ENCODE peak calls at places on chromosomes 16 and 17, in five cellular contexts. One of them, this sample, is unnamed.
A peak's percentile ranks its signal among the peaks of the same experiment; 100 is the strongest.

GRCh38 chr16:13359835-13360234 is 458.4 kb downstream of the SHISA9 start:
- DNase-seq in tibial artery: no peak
- DNase-seq in mucosa of descending colon: no peak
- DNase-seq in astrocyte of the cerebellum: no peak
- DNase-seq in brain microvascular endothelial cell: no peak
- DNase-seq in this sample: no peak

GRCh38 chr16:66636199-66636598 is 31.7 kb downstream of the CMTM3 start:
- DNase-seq in tibial artery: no peak
- DNase-seq in mucosa of descending colon: no peak
- DNase-seq in astrocyte of the cerebellum: no peak
- DNase-seq in brain microvascular endothelial cell: no peak
- DNase-seq in this sample: no peak

GRCh38 chr17:2011421-2012371 is 13.4 kb downstream of the RTN4RL1 start:
- DNase-seq in tibial artery: peak; percentile 56
- DNase-seq in mucosa of descending colon: peak; percentile 50
- DNase-seq in astrocyte of the cerebellum: peak; percentile 77
- DNase-seq in brain microvascular endothelial cell: no peak
- DNase-seq in this sample: peak; percentile 86

GRCh38 chr16:8795096-8795495 is 2.3 kb downstream of the TMEM186 start:
- DNase-seq in tibial artery: no peak
- DNase-seq in mucosa of descending colon: no peak
- DNase-seq in astrocyte of the cerebellum: peak; percentile 26
- DNase-seq in brain microvascular endothelial cell: peak; percentile 11
- DNase-seq in this sample: no peak

GRCh38 chr17:57949649-57950048 is 5.6 kb downstream of the CUEDC1 start:
- DNase-seq in tibial artery: peak; percentile 65
- DNase-seq in mucosa of descending colon: peak; percentile 57
- DNase-seq in astrocyte of the cerebellum: no peak
- DNase-seq in brain microvascular endothelial cell: no peak
- DNase-seq in this sample: peak; percentile 66

GRCh38 chr17:44906010-44906646 is 6.9 kb upstream of the EFTUD2 start:
- DNase-seq in tibial artery: no peak
- DNase-seq in mucosa of descending colon: no peak
- DNase-seq in astrocyte of the cerebellum: peak; percentile 63
- DNase-seq in brain microvascular endothelial cell: peak; percentile 80
- DNase-seq in this sample: peak; percentile 83

GRCh38 chr17:71437176-71437575 is 683.6 kb upstream of the SOX9 start:
- DNase-seq in tibial artery: no peak
- DNase-seq in mucosa of descending colon: no peak
- DNase-seq in astrocyte of the cerebellum: peak; percentile 12
- DNase-seq in brain microvascular endothelial cell: no peak
- DNase-seq in this sample: no peak

GRCh38 chr17:31787857-31788570 is 71.0 kb downstream of the COPRS start:
- DNase-seq in tibial artery: peak; percentile 54
- DNase-seq in mucosa of descending colon: no peak
- DNase-seq in astrocyte of the cerebellum: peak; percentile 55
- DNase-seq in brain microvascular endothelial cell: peak; percentile 63
- DNase-seq in this sample: peak; percentile 98

GRCh38 chr17:35242158-35242804 is 591 bp upstream of the SLFN5 start:
- DNase-seq in tibial artery: peak; percentile 32
- DNase-seq in mucosa of descending colon: peak; percentile 83
- DNase-seq in astrocyte of the cerebellum: no peak
- DNase-seq in brain microvascular endothelial cell: peak; percentile 39
- DNase-seq in this sample: peak; percentile 62

GRCh38 chr17:14784997-14785696 is 480.0 kb downstream of the PMP22 start:
- DNase-seq in tibial artery: no peak
- DNase-seq in mucosa of descending colon: no peak
- DNase-seq in astrocyte of the cerebellum: no peak
- DNase-seq in brain microvascular endothelial cell: no peak
- DNase-seq in this sample: no peak

GRCh38 chr16:47887496-47887895 is 268.3 kb downstream of the ABCC12 start:
- DNase-seq in tibial artery: no peak
- DNase-seq in mucosa of descending colon: no peak
- DNase-seq in astrocyte of the cerebellum: no peak
- DNase-seq in brain microvascular endothelial cell: no peak
- DNase-seq in this sample: peak; percentile 33

GRCh38 chr16:67528870-67529638 is 425 bp downstream of the RIPOR1 start:
- DNase-seq in tibial artery: no peak
- DNase-seq in mucosa of descending colon: no peak
- DNase-seq in astrocyte of the cerebellum: no peak
- DNase-seq in brain microvascular endothelial cell: no peak
- DNase-seq in this sample: peak; percentile 48

GRCh38 chr16:29993191-29993902 is 2.1 kb downstream of the HIRIP3 start:
- DNase-seq in tibial artery: no peak
- DNase-seq in mucosa of descending colon: no peak
- DNase-seq in astrocyte of the cerebellum: no peak
- DNase-seq in brain microvascular endothelial cell: no peak
- DNase-seq in this sample: no peak

GRCh38 chr16:56637814-56638750 is at the start of gene MT1A:
- DNase-seq in tibial artery: peak; percentile 85
- DNase-seq in mucosa of descending colon: peak; percentile 89
- DNase-seq in astrocyte of the cerebellum: no peak
- DNase-seq in brain microvascular endothelial cell: no peak
- DNase-seq in this sample: no peak

GRCh38 chr17:8125196-8125946 is 1.5 kb upstream of the HES7 start:
- DNase-seq in tibial artery: peak; percentile 85
- DNase-seq in mucosa of descending colon: peak; percentile 87
- DNase-seq in astrocyte of the cerebellum: no peak
- DNase-seq in brain microvascular endothelial cell: peak; percentile 75
- DNase-seq in this sample: peak; percentile 68

GRCh38 chr16:1778200-1779179 is 3.9 kb downstream of the SPSB3 start:
- DNase-seq in tibial artery: no peak
- DNase-seq in mucosa of descending colon: no peak
- DNase-seq in astrocyte of the cerebellum: no peak
- DNase-seq in brain microvascular endothelial cell: peak; percentile 31
- DNase-seq in this sample: no peak

GRCh38 chr17:46191332-46192210 is 1.7 kb downstream of the KANSL1 start:
- DNase-seq in tibial artery: no peak
- DNase-seq in mucosa of descending colon: peak; percentile 65
- DNase-seq in astrocyte of the cerebellum: no peak
- DNase-seq in brain microvascular endothelial cell: no peak
- DNase-seq in this sample: peak; percentile 25

GRCh38 chr16:47358816-47359215 is 102.0 kb downstream of the ITFG1 start:
- DNase-seq in tibial artery: no peak
- DNase-seq in mucosa of descending colon: no peak
- DNase-seq in astrocyte of the cerebellum: no peak
- DNase-seq in brain microvascular endothelial cell: peak; percentile 6
- DNase-seq in this sample: peak; percentile 20

GRCh38 chr16:89358030-89359005 is 132.0 kb downstream of the ANKRD11 start:
- DNase-seq in tibial artery: no peak
- DNase-seq in mucosa of descending colon: no peak
- DNase-seq in astrocyte of the cerebellum: no peak
- DNase-seq in brain microvascular endothelial cell: no peak
- DNase-seq in this sample: no peak

GRCh38 chr17:50316016-50316587 is 29.8 kb upstream of the XYLT2 start:
- DNase-seq in tibial artery: no peak
- DNase-seq in mucosa of descending colon: no peak
- DNase-seq in astrocyte of the cerebellum: no peak
- DNase-seq in brain microvascular endothelial cell: no peak
- DNase-seq in this sample: no peak

GRCh38 chr17:45371414-45372324 is 54.8 kb upstream of the MAP3K14 start:
- DNase-seq in tibial artery: peak; percentile 61
- DNase-seq in mucosa of descending colon: peak; percentile 50
- DNase-seq in astrocyte of the cerebellum: peak; percentile 92
- DNase-seq in brain microvascular endothelial cell: peak; percentile 94
- DNase-seq in this sample: peak; percentile 100

GRCh38 chr16:58741166-58741565 is 7.0 kb upstream of the GOT2 start:
- DNase-seq in tibial artery: no peak
- DNase-seq in mucosa of descending colon: peak; percentile 40
- DNase-seq in astrocyte of the cerebellum: no peak
- DNase-seq in brain microvascular endothelial cell: no peak
- DNase-seq in this sample: no peak

GRCh38 chr17:44599298-44600175 is 42.3 kb downstream of the FZD2 start:
- DNase-seq in tibial artery: peak; percentile 80
- DNase-seq in mucosa of descending colon: peak; percentile 44
- DNase-seq in astrocyte of the cerebellum: peak; percentile 90
- DNase-seq in brain microvascular endothelial cell: peak; percentile 94
- DNase-seq in this sample: peak; percentile 99

DNA sequence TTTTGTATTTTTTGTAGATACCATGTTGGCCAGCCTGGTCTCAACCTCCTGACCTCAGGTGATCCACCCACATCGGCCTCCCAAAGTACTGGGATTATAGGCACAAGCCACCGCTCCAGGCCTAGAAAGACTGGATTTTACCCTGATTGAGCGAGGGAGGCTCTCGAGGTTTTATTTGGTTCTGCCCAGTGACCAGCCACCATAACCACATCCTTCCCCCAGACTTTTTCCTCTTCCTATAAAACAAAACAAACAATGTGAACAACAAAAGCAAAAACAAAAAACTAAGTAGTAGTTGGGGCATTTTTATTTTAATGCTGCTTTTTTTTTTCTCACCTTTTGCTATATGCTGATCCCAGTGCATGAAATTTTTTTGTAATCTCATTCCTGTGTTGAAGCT is 509.6 kb downstream of the MAF start:
- DNase-seq in tibial artery: no peak
- DNase-seq in mucosa of descending colon: no peak
- DNase-seq in astrocyte of the cerebellum: no peak
- DNase-seq in brain microvascular endothelial cell: no peak
- DNase-seq in this sample: no peak
- H3K4me3 ChIP-seq in tibial artery: no peak overlapping the region
- H3K4me3 ChIP-seq in mucosa of descending colon: no peak overlapping the region
- H3K4me3 ChIP-seq in astrocyte of the cerebellum: no peak overlapping the region
- H3K4me3 ChIP-seq in brain microvascular endothelial cell: no peak overlapping the region
- H3K4me3 ChIP-seq in this sample: no peak overlapping the region

GRCh38 chr17:6212766-6213165 is 142.6 kb downstream of the WSCD1 start:
- DNase-seq in tibial artery: no peak
- DNase-seq in mucosa of descending colon: no peak
- DNase-seq in astrocyte of the cerebellum: no peak
- DNase-seq in brain microvascular endothelial cell: no peak
- DNase-seq in this sample: no peak

GRCh38 chr17:6215071-6216035 is 145.2 kb downstream of the WSCD1 start:
- DNase-seq in tibial artery: no peak
- DNase-seq in mucosa of descending colon: no peak
- DNase-seq in astrocyte of the cerebellum: no peak
- DNase-seq in brain microvascular endothelial cell: no peak
- DNase-seq in this sample: no peak

GRCh38 chr17:6213859-6214258 is 143.7 kb downstream of the WSCD1 start:
- DNase-seq in tibial artery: no peak
- DNase-seq in mucosa of descending colon: no peak
- DNase-seq in astrocyte of the cerebellum: no peak
- DNase-seq in brain microvascular endothelial cell: no peak
- DNase-seq in this sample: no peak

GRCh38 chr17:6218333-6218732 is 148.2 kb downstream of the WSCD1 start:
- DNase-seq in tibial artery: no peak
- DNase-seq in mucosa of descending colon: no peak
- DNase-seq in astrocyte of the cerebellum: no peak
- DNase-seq in brain microvascular endothelial cell: no peak
- DNase-seq in this sample: no peak
- H3K4me3 ChIP-seq in tibial artery: no peak overlapping the region
- H3K4me3 ChIP-seq in mucosa of descending colon: no peak overlapping the region
- H3K4me3 ChIP-seq in astrocyte of the cerebellum: no peak overlapping the region
- H3K4me3 ChIP-seq in brain microvascular endothelial cell: no peak overlapping the region
- H3K4me3 ChIP-seq in this sample: no peak overlapping the region

DNA sequence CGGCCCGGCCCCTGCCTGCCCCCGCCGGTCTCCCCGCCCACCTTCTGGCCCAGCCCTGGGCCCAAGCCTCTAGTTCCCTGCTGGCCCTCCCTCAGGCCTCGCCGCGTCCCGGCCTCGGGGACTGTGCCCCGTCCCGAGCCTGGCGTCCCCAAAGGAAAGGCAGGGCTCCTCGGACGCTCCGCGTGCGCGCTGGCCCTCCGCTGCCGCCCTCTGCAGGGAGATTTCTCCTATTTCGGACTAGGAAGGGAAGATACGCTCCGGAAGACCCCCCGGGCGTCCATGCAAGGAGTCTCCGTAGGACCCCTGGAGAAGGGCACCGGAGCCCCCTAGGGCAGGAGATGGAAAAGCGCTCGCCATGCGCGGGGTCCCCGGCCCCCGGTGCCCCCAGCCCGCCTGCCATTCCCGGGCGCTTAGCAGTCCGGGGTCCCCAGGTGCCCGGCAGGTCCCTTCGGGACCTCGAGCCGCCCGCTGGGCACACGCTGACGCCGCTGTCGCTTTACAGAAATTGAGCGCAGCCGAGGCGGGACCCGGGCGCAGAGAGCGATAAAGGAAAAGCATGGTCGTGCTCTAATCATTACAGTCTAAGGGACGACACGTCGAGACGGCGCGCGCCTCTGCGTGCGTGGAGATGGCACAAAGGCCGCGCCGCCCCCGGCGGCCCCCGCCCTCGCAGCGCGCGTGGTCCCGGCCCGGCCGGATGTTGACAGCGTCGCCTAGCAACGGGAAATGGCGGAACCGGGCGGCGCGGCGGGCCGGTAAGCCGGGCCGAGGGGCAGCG is at the start of gene CCDC40:
- DNase-seq in tibial artery: peak; percentile 80
- DNase-seq in mucosa of descending colon: peak; percentile 84
- DNase-seq in astrocyte of the cerebellum: no peak
- DNase-seq in brain microvascular endothelial cell: peak; percentile 55
- DNase-seq in this sample: peak; percentile 86
- H3K4me3 ChIP-seq in tibial artery: peak within 1 kb of the TSS; percentile 69
- H3K4me3 ChIP-seq in mucosa of descending colon: peak within 1 kb of the TSS; percentile 61
- H3K4me3 ChIP-seq in astrocyte of the cerebellum: peak within 1 kb of the TSS; percentile 79
- H3K4me3 ChIP-seq in brain microvascular endothelial cell: peak within 1 kb of the TSS; percentile 82
- H3K4me3 ChIP-seq in this sample: peak within 1 kb of the TSS; percentile 80

GRCh38 chr16:22001591-22001990 is 675 bp upstream of the PDZD9 start:
- DNase-seq in tibial artery: no peak
- DNase-seq in mucosa of descending colon: no peak
- DNase-seq in astrocyte of the cerebellum: no peak
- DNase-seq in brain microvascular endothelial cell: no peak
- DNase-seq in this sample: no peak
- H3K4me3 ChIP-seq in tibial artery: no peak overlapping the region
- H3K4me3 ChIP-seq in mucosa of descending colon: no peak overlapping the region
- H3K4me3 ChIP-seq in astrocyte of the cerebellum: no peak overlapping the region
- H3K4me3 ChIP-seq in brain microvascular endothelial cell: no peak overlapping the region
- H3K4me3 ChIP-seq in this sample: no peak overlapping the region

This sample was measured in MG63.